ENCODE peak calls at places on chromosomes 16 and 17, in seven cellular contexts. G is cardiac muscle cell; B is non-pigmented ciliary epithelial cell; J is HEK293T; X is NCI-H1417; R is activated naive CD4-positive, alpha-beta T cell; U is activated CD8-positive, alpha-beta T cell treated with anti-CD3 and anti-CD28 coated beads, Interleukin-2, amount 10 ng/mL, durations not matched to agents 7 days and 5 days. K is an unnamed sample.
A peak's percentile ranks its signal among the peaks of the same experiment; 100 is the strongest.

GRCh38 chr17:45218895-45219661 is 2.6 kb upstream of the FMNL1 start:
- DNase-seq in G (peak; percentile 86), B (peak; percentile 34), J (peak; percentile 86), X (peak; percentile 86), R (peak; percentile 89), U (peak; percentile 89), K (peak; percentile 91)

GRCh38 chr16:65909310-65910050 is 457.0 kb upstream of the CDH5 start:
- DNase-seq in G (no peak), B (no peak), J (no peak), X (no peak), R (no peak), U (no peak), K (no peak)

GRCh38 chr17:66397486-66397885 is 95.1 kb downstream of the PRKCA start:
- DNase-seq in G (no peak), B (no peak), J (no peak), X (no peak), R (no peak), U (no peak), K (no peak)

GRCh38 chr17:2351269-2351668 is 14.0 kb downstream of the SGSM2 start:
- DNase-seq in G (no peak), B (no peak), J (no peak), X (no peak), R (no peak), U (no peak), K (no peak)

GRCh38 chr17:9239260-9239820 is 218.0 kb downstream of the NTN1 start:
- DNase-seq in G (no peak), B (no peak), J (no peak), X (no peak), R (no peak), U (no peak), K (no peak)

GRCh38 chr17:42103221-42103954 is 5.1 kb upstream of the ZNF385C start:
- DNase-seq in G (no peak), B (no peak), J (no peak), X (no peak), R (no peak), U (no peak), K (no peak)

GRCh38 chr17:2198917-2199316 is 104.7 kb downstream of the SMG6 start:
- DNase-seq in G (no peak), B (no peak), J (no peak), X (no peak), R (no peak), U (no peak), K (no peak)

GRCh38 chr17:76635659-76636360 is 7.7 kb downstream of the ST6GALNAC1 start:
- DNase-seq in G (no peak), B (no peak), J (no peak), X (no peak), R (no peak), U (no peak), K (no peak)

GRCh38 chr17:40070644-40070894 is 7.8 kb downstream of the THRA start:
- DNase-seq in G (no peak), B (no peak), J (no peak), X (no peak), R (no peak), U (no peak), K (no peak)

GRCh38 chr17:36602030-36602737 is 801 bp downstream of the MRM1 start:
- DNase-seq in G (peak; percentile 17), B (no peak), J (no peak), X (no peak), R (no peak), U (peak; percentile 34), K (peak; percentile 31)

GRCh38 chr16:70161350-70161749 is 12.2 kb upstream of the CLEC18C start:
- DNase-seq in G (no peak), B (no peak), J (no peak), X (no peak), R (no peak), U (no peak), K (no peak)

GRCh38 chr16:24686678-24687077 is 42.8 kb upstream of the TNRC6A start:
- DNase-seq in G (no peak), B (no peak), J (no peak), X (no peak), R (no peak), U (no peak), K (no peak)

GRCh38 chr17:10067446-10068143 is 130.8 kb downstream of the GAS7 start:
- DNase-seq in G (no peak), B (no peak), J (no peak), X (no peak), R (no peak), U (no peak), K (no peak)

GRCh38 chr17:44350733-44351226 is 5.7 kb downstream of the GRN start:
- DNase-seq in G (peak; percentile 77), B (no peak), J (peak; percentile 79), X (peak; percentile 43), R (peak; percentile 59), U (peak; percentile 83), K (peak; percentile 59)

GRCh38 chr16:51666074-51666473 is 515.0 kb upstream of the SALL1 start:
- DNase-seq in G (no peak), B (no peak), J (no peak), X (no peak), R (no peak), U (no peak), K (no peak)

GRCh38 chr16:19708498-19709205 is 9.4 kb downstream of the KNOP1 start:
- DNase-seq in G (no peak), B (no peak), J (no peak), X (no peak), R (no peak), U (no peak), K (no peak)

GRCh38 chr17:61411944-61412859 is 12.6 kb downstream of the TBX2 start:
- DNase-seq in G (peak; percentile 86), B (no peak), J (peak; percentile 91), X (peak; percentile 79), R (peak; percentile 63), U (peak; percentile 75), K (peak; percentile 38)

GRCh38 chr17:57284583-57284982 is 28.3 kb downstream of the MSI2 start:
- DNase-seq in G (no peak), B (no peak), J (no peak), X (no peak), R (no peak), U (peak; percentile 67), K (no peak)

GRCh38 chr16:89257281-89257731 is 39.8 kb downstream of the ZNF778 start:
- DNase-seq in G (no peak), B (no peak), J (no peak), X (no peak), R (no peak), U (peak; percentile 33), K (no peak)

GRCh38 chr17:17057057-17057551 is 14.8 kb downstream of the MPRIP start:
- DNase-seq in G (no peak), B (no peak), J (no peak), X (no peak), R (no peak), U (no peak), K (no peak)

GRCh38 chr17:46817901-46818209 is 637 bp downstream of the WNT3 start:
- DNase-seq in G (no peak), B (no peak), J (no peak), X (no peak), R (no peak), U (no peak), K (no peak)

K was measured in cerebellar cortex.